ENCODE peak calls at places on chromosome 21, in eight cellular contexts. One of them, this sample, is unnamed.

GRCh38 chr21:32331444-32332305 is 33.0 kb downstream of the MRAP start:
- DNase-seq in anterior cingulate cortex: peak
- DNase-seq in ACHN: no peak
- DNase-seq in ureter: no peak
- DNase-seq in AG04450: no peak
- DNase-seq in stimulated activated CD4-positive, alpha-beta T cell treated with anti-CD3 and anti-CD28 coated beads, Interleukin-1b, Interleukin-23, amount 100 ng/mL, for 4 hours: no peak
- DNase-seq in A549: no peak
- DNase-seq in MV-4-11: no peak
- DNase-seq in this sample: no peak

GRCh38 chr21:41681939-41682718 is 84.7 kb downstream of the RIPK4 start:
- DNase-seq in AG04450: no peak
- DNase-seq in anterior cingulate cortex: no peak
- DNase-seq in A549: no peak
- DNase-seq in ACHN: no peak
- DNase-seq in MV-4-11: no peak
- DNase-seq in stimulated activated CD4-positive, alpha-beta T cell treated with anti-CD3 and anti-CD28 coated beads, Interleukin-1b, Interleukin-23, amount 100 ng/mL, for 4 hours: no peak
- DNase-seq in ureter: no peak
- DNase-seq in this sample: no peak

GRCh38 chr21:15140321-15141019 is 75.7 kb upstream of the NRIP1 start:
- DNase-seq in anterior cingulate cortex: peak
- DNase-seq in stimulated activated CD4-positive, alpha-beta T cell treated with anti-CD3 and anti-CD28 coated beads, Interleukin-1b, Interleukin-23, amount 100 ng/mL, for 4 hours: no peak
- DNase-seq in MV-4-11: peak
- DNase-seq in ACHN: peak
- DNase-seq in A549: peak
- DNase-seq in ureter: no peak
- DNase-seq in AG04450: no peak
- DNase-seq in this sample: no peak

GRCh38 chr21:44337941-44338895 is 972 bp downstream of the CFAP410 start:
- DNase-seq in stimulated activated CD4-positive, alpha-beta T cell treated with anti-CD3 and anti-CD28 coated beads, Interleukin-1b, Interleukin-23, amount 100 ng/mL, for 4 hours: no peak
- DNase-seq in anterior cingulate cortex: peak
- DNase-seq in MV-4-11: peak
- DNase-seq in A549: peak
- DNase-seq in ureter: peak
- DNase-seq in AG04450: no peak
- DNase-seq in ACHN: peak
- DNase-seq in this sample: peak

GRCh38 chr21:21301013-21301412 is 302.8 kb downstream of the NCAM2 start:
- DNase-seq in ACHN: no peak
- DNase-seq in AG04450: no peak
- DNase-seq in anterior cingulate cortex: no peak
- DNase-seq in stimulated activated CD4-positive, alpha-beta T cell treated with anti-CD3 and anti-CD28 coated beads, Interleukin-1b, Interleukin-23, amount 100 ng/mL, for 4 hours: no peak
- DNase-seq in ureter: no peak
- DNase-seq in MV-4-11: no peak
- DNase-seq in A549: no peak
- DNase-seq in this sample: no peak

GRCh38 chr21:38234395-38235142 is 22.2 kb upstream of the KCNJ15 start:
- DNase-seq in ACHN: no peak
- DNase-seq in A549: no peak
- DNase-seq in AG04450: no peak
- DNase-seq in anterior cingulate cortex: no peak
- DNase-seq in ureter: peak
- DNase-seq in MV-4-11: no peak
- DNase-seq in stimulated activated CD4-positive, alpha-beta T cell treated with anti-CD3 and anti-CD28 coated beads, Interleukin-1b, Interleukin-23, amount 100 ng/mL, for 4 hours: no peak
- DNase-seq in this sample: no peak

GRCh38 chr21:43300496-43301423 is 126.2 kb downstream of the SIK1 start:
- DNase-seq in MV-4-11: no peak
- DNase-seq in ACHN: no peak
- DNase-seq in A549: no peak
- DNase-seq in stimulated activated CD4-positive, alpha-beta T cell treated with anti-CD3 and anti-CD28 coated beads, Interleukin-1b, Interleukin-23, amount 100 ng/mL, for 4 hours: no peak
- DNase-seq in anterior cingulate cortex: no peak
- DNase-seq in AG04450: no peak
- DNase-seq in ureter: no peak
- DNase-seq in this sample: no peak

GRCh38 chr21:35234725-35235124 is 185.6 kb upstream of the RUNX1 start:
- DNase-seq in anterior cingulate cortex: no peak
- DNase-seq in MV-4-11: peak
- DNase-seq in AG04450: no peak
- DNase-seq in A549: no peak
- DNase-seq in ureter: no peak
- DNase-seq in ACHN: no peak
- DNase-seq in stimulated activated CD4-positive, alpha-beta T cell treated with anti-CD3 and anti-CD28 coated beads, Interleukin-1b, Interleukin-23, amount 100 ng/mL, for 4 hours: no peak
- DNase-seq in this sample: no peak

GRCh38 chr21:45554477-45555175 is 12.4 kb upstream of the SLC19A1 start:
- DNase-seq in MV-4-11: peak
- DNase-seq in ACHN: peak
- DNase-seq in AG04450: no peak
- DNase-seq in ureter: peak
- DNase-seq in A549: peak
- DNase-seq in stimulated activated CD4-positive, alpha-beta T cell treated with anti-CD3 and anti-CD28 coated beads, Interleukin-1b, Interleukin-23, amount 100 ng/mL, for 4 hours: peak
- DNase-seq in anterior cingulate cortex: peak
- DNase-seq in this sample: peak

GRCh38 chr21:43733529-43734071 is 14.7 kb downstream of the PDXK start:
- DNase-seq in A549: no peak
- DNase-seq in MV-4-11: no peak
- DNase-seq in anterior cingulate cortex: peak
- DNase-seq in stimulated activated CD4-positive, alpha-beta T cell treated with anti-CD3 and anti-CD28 coated beads, Interleukin-1b, Interleukin-23, amount 100 ng/mL, for 4 hours: no peak
- DNase-seq in ureter: no peak
- DNase-seq in ACHN: no peak
- DNase-seq in AG04450: no peak
- DNase-seq in this sample: no peak

GRCh38 chr21:19198801-19199200 is 795.2 kb upstream of the TMPRSS15 start:
- DNase-seq in MV-4-11: no peak
- DNase-seq in A549: no peak
- DNase-seq in AG04450: no peak
- DNase-seq in stimulated activated CD4-positive, alpha-beta T cell treated with anti-CD3 and anti-CD28 coated beads, Interleukin-1b, Interleukin-23, amount 100 ng/mL, for 4 hours: no peak
- DNase-seq in ureter: no peak
- DNase-seq in anterior cingulate cortex: no peak
- DNase-seq in ACHN: peak
- DNase-seq in this sample: no peak

GRCh38 chr21:26451014-26451740 is 121.9 kb downstream of the CYYR1 start:
- DNase-seq in anterior cingulate cortex: no peak
- DNase-seq in ACHN: no peak
- DNase-seq in A549: no peak
- DNase-seq in AG04450: no peak
- DNase-seq in stimulated activated CD4-positive, alpha-beta T cell treated with anti-CD3 and anti-CD28 coated beads, Interleukin-1b, Interleukin-23, amount 100 ng/mL, for 4 hours: no peak
- DNase-seq in ureter: no peak
- DNase-seq in MV-4-11: no peak
- DNase-seq in this sample: no peak

GRCh38 chr21:41729701-41730368 is 37.0 kb downstream of the RIPK4 start:
- DNase-seq in ACHN: no peak
- DNase-seq in ureter: no peak
- DNase-seq in anterior cingulate cortex: no peak
- DNase-seq in MV-4-11: no peak
- DNase-seq in stimulated activated CD4-positive, alpha-beta T cell treated with anti-CD3 and anti-CD28 coated beads, Interleukin-1b, Interleukin-23, amount 100 ng/mL, for 4 hours: no peak
- DNase-seq in AG04450: no peak
- DNase-seq in A549: no peak
- DNase-seq in this sample: no peak

GRCh38 chr21:37436180-37436579 is 69.6 kb downstream of the DYRK1A start:
- DNase-seq in stimulated activated CD4-positive, alpha-beta T cell treated with anti-CD3 and anti-CD28 coated beads, Interleukin-1b, Interleukin-23, amount 100 ng/mL, for 4 hours: no peak
- DNase-seq in ACHN: no peak
- DNase-seq in A549: no peak
- DNase-seq in AG04450: no peak
- DNase-seq in anterior cingulate cortex: no peak
- DNase-seq in ureter: no peak
- DNase-seq in MV-4-11: no peak
- DNase-seq in this sample: no peak

GRCh38 chr21:46083271-46084040 is 14.5 kb upstream of the COL6A2 start:
- DNase-seq in stimulated activated CD4-positive, alpha-beta T cell treated with anti-CD3 and anti-CD28 coated beads, Interleukin-1b, Interleukin-23, amount 100 ng/mL, for 4 hours: no peak
- DNase-seq in ureter: peak
- DNase-seq in MV-4-11: no peak
- DNase-seq in AG04450: no peak
- DNase-seq in ACHN: no peak
- DNase-seq in A549: no peak
- DNase-seq in anterior cingulate cortex: no peak
- DNase-seq in this sample: no peak

GRCh38 chr21:34080693-34081092 is 7.3 kb downstream of the MRPS6 start:
- DNase-seq in ACHN: no peak
- DNase-seq in ureter: no peak
- DNase-seq in A549: no peak
- DNase-seq in AG04450: no peak
- DNase-seq in MV-4-11: no peak
- DNase-seq in stimulated activated CD4-positive, alpha-beta T cell treated with anti-CD3 and anti-CD28 coated beads, Interleukin-1b, Interleukin-23, amount 100 ng/mL, for 4 hours: no peak
- DNase-seq in anterior cingulate cortex: no peak
- DNase-seq in this sample: no peak

GRCh38 chr21:45033791-45034555 is 40.4 kb upstream of the ADARB1 start:
- DNase-seq in A549: no peak
- DNase-seq in ureter: no peak
- DNase-seq in ACHN: no peak
- DNase-seq in stimulated activated CD4-positive, alpha-beta T cell treated with anti-CD3 and anti-CD28 coated beads, Interleukin-1b, Interleukin-23, amount 100 ng/mL, for 4 hours: no peak
- DNase-seq in AG04450: no peak
- DNase-seq in MV-4-11: no peak
- DNase-seq in anterior cingulate cortex: no peak
- DNase-seq in this sample: no peak

GRCh38 chr21:31606081-31606874 is 53.2 kb upstream of the SOD1 start:
- DNase-seq in anterior cingulate cortex: no peak
- DNase-seq in A549: no peak
- DNase-seq in stimulated activated CD4-positive, alpha-beta T cell treated with anti-CD3 and anti-CD28 coated beads, Interleukin-1b, Interleukin-23, amount 100 ng/mL, for 4 hours: no peak
- DNase-seq in AG04450: no peak
- DNase-seq in ureter: no peak
- DNase-seq in ACHN: no peak
- DNase-seq in MV-4-11: no peak
- DNase-seq in this sample: no peak

GRCh38 chr21:41160036-41160435 is 7.9 kb upstream of the BACE2 start:
- DNase-seq in anterior cingulate cortex: no peak
- DNase-seq in AG04450: no peak
- DNase-seq in ACHN: no peak
- DNase-seq in ureter: no peak
- DNase-seq in A549: no peak
- DNase-seq in stimulated activated CD4-positive, alpha-beta T cell treated with anti-CD3 and anti-CD28 coated beads, Interleukin-1b, Interleukin-23, amount 100 ng/mL, for 4 hours: no peak
- DNase-seq in MV-4-11: no peak
- DNase-seq in this sample: no peak

GRCh38 chr21:38712076-38712475 is 93.7 kb upstream of the ETS2 start:
- DNase-seq in ACHN: peak
- DNase-seq in stimulated activated CD4-positive, alpha-beta T cell treated with anti-CD3 and anti-CD28 coated beads, Interleukin-1b, Interleukin-23, amount 100 ng/mL, for 4 hours: no peak
- DNase-seq in A549: peak
- DNase-seq in AG04450: no peak
- DNase-seq in MV-4-11: peak
- DNase-seq in anterior cingulate cortex: no peak
- DNase-seq in ureter: no peak
- DNase-seq in this sample: peak

GRCh38 chr21:26169061-26169610 is 1.4 kb downstream of the APP start:
- DNase-seq in AG04450: no peak
- DNase-seq in stimulated activated CD4-positive, alpha-beta T cell treated with anti-CD3 and anti-CD28 coated beads, Interleukin-1b, Interleukin-23, amount 100 ng/mL, for 4 hours: peak
- DNase-seq in ACHN: peak
- DNase-seq in anterior cingulate cortex: peak
- DNase-seq in MV-4-11: peak
- DNase-seq in A549: peak
- DNase-seq in ureter: peak
- DNase-seq in this sample: no peak

GRCh38 chr21:14962217-14962616 is 102.6 kb downstream of the NRIP1 start:
- DNase-seq in stimulated activated CD4-positive, alpha-beta T cell treated with anti-CD3 and anti-CD28 coated beads, Interleukin-1b, Interleukin-23, amount 100 ng/mL, for 4 hours: no peak
- DNase-seq in ACHN: no peak
- DNase-seq in anterior cingulate cortex: no peak
- DNase-seq in AG04450: no peak
- DNase-seq in MV-4-11: no peak
- DNase-seq in A549: no peak
- DNase-seq in ureter: no peak
- DNase-seq in this sample: no peak

GRCh38 chr21:37986000-37986399 is 69.7 kb upstream of the KCNJ6 start:
- DNase-seq in ACHN: no peak
- DNase-seq in AG04450: no peak
- DNase-seq in stimulated activated CD4-positive, alpha-beta T cell treated with anti-CD3 and anti-CD28 coated beads, Interleukin-1b, Interleukin-23, amount 100 ng/mL, for 4 hours: no peak
- DNase-seq in MV-4-11: no peak
- DNase-seq in ureter: no peak
- DNase-seq in anterior cingulate cortex: no peak
- DNase-seq in A549: no peak
- DNase-seq in this sample: no peak

GRCh38 chr21:31720330-31720729 is 11.6 kb downstream of the SCAF4 start:
- DNase-seq in AG04450: no peak
- DNase-seq in anterior cingulate cortex: no peak
- DNase-seq in MV-4-11: no peak
- DNase-seq in ACHN: no peak
- DNase-seq in ureter: no peak
- DNase-seq in A549: no peak
- DNase-seq in stimulated activated CD4-positive, alpha-beta T cell treated with anti-CD3 and anti-CD28 coated beads, Interleukin-1b, Interleukin-23, amount 100 ng/mL, for 4 hours: no peak
- DNase-seq in this sample: no peak

GRCh38 chr21:38303300-38303699 is 46.5 kb downstream of the KCNJ15 start:
- DNase-seq in AG04450: no peak
- DNase-seq in anterior cingulate cortex: no peak
- DNase-seq in MV-4-11: no peak
- DNase-seq in ACHN: peak
- DNase-seq in stimulated activated CD4-positive, alpha-beta T cell treated with anti-CD3 and anti-CD28 coated beads, Interleukin-1b, Interleukin-23, amount 100 ng/mL, for 4 hours: no peak
- DNase-seq in A549: peak
- DNase-seq in ureter: no peak
- DNase-seq in this sample: peak

GRCh38 chr21:33754493-33754892 is 112.2 kb downstream of the ITSN1 start:
- DNase-seq in ACHN: no peak
- DNase-seq in stimulated activated CD4-positive, alpha-beta T cell treated with anti-CD3 and anti-CD28 coated beads, Interleukin-1b, Interleukin-23, amount 100 ng/mL, for 4 hours: no peak
- DNase-seq in MV-4-11: no peak
- DNase-seq in AG04450: no peak
- DNase-seq in anterior cingulate cortex: no peak
- DNase-seq in ureter: no peak
- DNase-seq in A549: no peak
- DNase-seq in this sample: no peak

GRCh38 chr21:33441489-33442477 is 38.0 kb downstream of the TMEM50B start:
- DNase-seq in stimulated activated CD4-positive, alpha-beta T cell treated with anti-CD3 and anti-CD28 coated beads, Interleukin-1b, Interleukin-23, amount 100 ng/mL, for 4 hours: no peak
- DNase-seq in anterior cingulate cortex: no peak
- DNase-seq in AG04450: peak
- DNase-seq in ACHN: no peak
- DNase-seq in ureter: no peak
- DNase-seq in A549: peak
- DNase-seq in MV-4-11: peak
- DNase-seq in this sample: no peak

GRCh38 chr21:21971384-21971783 is 973.2 kb downstream of the NCAM2 start:
- DNase-seq in ACHN: no peak
- DNase-seq in AG04450: no peak
- DNase-seq in stimulated activated CD4-positive, alpha-beta T cell treated with anti-CD3 and anti-CD28 coated beads, Interleukin-1b, Interleukin-23, amount 100 ng/mL, for 4 hours: no peak
- DNase-seq in A549: no peak
- DNase-seq in ureter: no peak
- DNase-seq in anterior cingulate cortex: no peak
- DNase-seq in MV-4-11: no peak
- DNase-seq in this sample: no peak

GRCh38 chr21:29238967-29239289 is 59.8 kb upstream of the BACH1 start:
- DNase-seq in stimulated activated CD4-positive, alpha-beta T cell treated with anti-CD3 and anti-CD28 coated beads, Interleukin-1b, Interleukin-23, amount 100 ng/mL, for 4 hours: no peak
- DNase-seq in ACHN: no peak
- DNase-seq in MV-4-11: peak
- DNase-seq in AG04450: no peak
- DNase-seq in ureter: no peak
- DNase-seq in A549: no peak
- DNase-seq in anterior cingulate cortex: no peak
- DNase-seq in this sample: no peak

GRCh38 chr21:45791562-45792418 is 148.3 kb downstream of the PCBP3 start:
- DNase-seq in AG04450: no peak
- DNase-seq in anterior cingulate cortex: no peak
- DNase-seq in ACHN: no peak
- DNase-seq in ureter: no peak
- DNase-seq in MV-4-11: no peak
- DNase-seq in stimulated activated CD4-positive, alpha-beta T cell treated with anti-CD3 and anti-CD28 coated beads, Interleukin-1b, Interleukin-23, amount 100 ng/mL, for 4 hours: no peak
- DNase-seq in A549: no peak
- DNase-seq in this sample: no peak

This sample was measured in Panc1.